ENCODE peak calls at places on chromosome 5, in nine cellular contexts. K is mesendoderm; W is AG09309; X is HFF-Myc; V is CD8-positive, alpha-beta T cell; F is tibial nerve; A is fibroblast of mammary gland; M is A549; C is GM23248. T is an unnamed sample.

GRCh38 chr5:71632168-71632567 is 45.0 kb downstream of the MCCC2 start:
- DNase-seq in K (no peak), W (no peak), X (no peak), V (no peak), F (no peak), A (no peak), M (no peak), C (no peak), T (no peak)

GRCh38 chr5:31996909-31997308 is 177.2 kb downstream of the GOLPH3 start:
- DNase-seq in K (no peak), W (no peak), X (no peak), V (no peak), F (no peak), A (no peak), M (no peak), C (no peak), T (no peak)

GRCh38 chr5:132526974-132527564 is 16.3 kb downstream of the IL5 start:
- DNase-seq in K (no peak), W (no peak), X (no peak), V (no peak), F (no peak), A (peak), M (no peak), C (peak), T (no peak)

GRCh38 chr5:124729687-124730359 is 16.6 kb downstream of the ZNF608 start:
- DNase-seq in K (no peak), W (no peak), X (no peak), V (no peak), F (no peak), A (no peak), M (no peak), C (peak), T (no peak)

GRCh38 chr5:150446583-150446982 is 3.0 kb downstream of the RPS14 start:
- DNase-seq in K (no peak), W (no peak), X (no peak), V (no peak), F (no peak), A (no peak), M (no peak), C (no peak), T (no peak)

GRCh38 chr5:16508730-16509531 is 43.3 kb upstream of the ZNF622 start:
- DNase-seq in K (peak), W (no peak), X (no peak), V (no peak), F (peak), A (peak), M (peak), C (peak), T (no peak)

GRCh38 chr5:146633273-146633672 is 117.3 kb upstream of the GPR151 start:
- DNase-seq in K (no peak), W (no peak), X (no peak), V (no peak), F (no peak), A (no peak), M (no peak), C (no peak), T (no peak)

GRCh38 chr5:151094054-151094858 is 13.4 kb upstream of the TNIP1 start:
- DNase-seq in K (no peak), W (no peak), X (no peak), V (no peak), F (no peak), A (no peak), M (peak), C (peak), T (peak)

GRCh38 chr5:14880688-14881087 is 9.1 kb upstream of the ANKH start:
- DNase-seq in K (no peak), W (no peak), X (no peak), V (no peak), F (no peak), A (peak), M (peak), C (peak), T (peak)

GRCh38 chr5:83093692-83094091 is 16.3 kb downstream of the XRCC4 start:
- DNase-seq in K (no peak), W (no peak), X (no peak), V (no peak), F (no peak), A (no peak), M (no peak), C (no peak), T (no peak)

GRCh38 chr5:83096660-83097334 is 19.4 kb downstream of the XRCC4 start:
- DNase-seq in K (no peak), W (no peak), X (no peak), V (no peak), F (no peak), A (peak), M (no peak), C (peak), T (no peak)

GRCh38 chr5:83097582-83098265 is 20.4 kb downstream of the XRCC4 start:
- DNase-seq in K (no peak), W (no peak), X (no peak), V (no peak), F (no peak), A (peak), M (no peak), C (peak), T (no peak)

GRCh38 chr5:83095163-83095972 is 18.0 kb downstream of the XRCC4 start:
- DNase-seq in K (no peak), W (no peak), X (no peak), V (no peak), F (no peak), A (no peak), M (no peak), C (no peak), T (no peak)

GRCh38 chr5:83095973-83096539 is 18.7 kb downstream of the XRCC4 start:
- DNase-seq in K (peak), W (no peak), X (peak), V (no peak), F (no peak), A (peak), M (peak), C (peak), T (peak)
- H3K4me3 ChIP-seq in K (no peak), W (no peak), X (no peak), V (no peak), F (no peak), A (no peak), M (no peak), C (no peak), T (no peak)

GRCh38 chr5:33433303-33434255 is 7.2 kb upstream of the TARS1 start:
- DNase-seq in K (no peak), W (peak), X (no peak), V (no peak), F (no peak), A (peak), M (no peak), C (peak), T (no peak)

GRCh38 chr5:33441241-33441844 is 578 bp downstream of the TARS1 start:
- DNase-seq in K (no peak), W (no peak), X (peak), V (no peak), F (peak), A (no peak), M (peak), C (peak), T (peak)

GRCh38 chr5:33440482-33441240 is at the start of gene TARS1:
- DNase-seq in K (peak), W (peak), X (peak), V (peak), F (peak), A (peak), M (peak), C (peak), T (peak)

GRCh38 chr5:33439905-33440481 is 772 bp upstream of the TARS1 start:
- DNase-seq in K (no peak), W (no peak), X (no peak), V (no peak), F (no peak), A (peak), M (no peak), C (peak), T (no peak)

GRCh38 chr5:33438996-33439395 is 1.8 kb upstream of the TARS1 start:
- DNase-seq in K (no peak), W (no peak), X (no peak), V (no peak), F (no peak), A (no peak), M (no peak), C (no peak), T (no peak)
- H3K4me3 ChIP-seq in K (no peak), W (no peak), X (peak), V (no peak), F (no peak), A (peak), M (peak), C (peak), T (peak)

DNA sequence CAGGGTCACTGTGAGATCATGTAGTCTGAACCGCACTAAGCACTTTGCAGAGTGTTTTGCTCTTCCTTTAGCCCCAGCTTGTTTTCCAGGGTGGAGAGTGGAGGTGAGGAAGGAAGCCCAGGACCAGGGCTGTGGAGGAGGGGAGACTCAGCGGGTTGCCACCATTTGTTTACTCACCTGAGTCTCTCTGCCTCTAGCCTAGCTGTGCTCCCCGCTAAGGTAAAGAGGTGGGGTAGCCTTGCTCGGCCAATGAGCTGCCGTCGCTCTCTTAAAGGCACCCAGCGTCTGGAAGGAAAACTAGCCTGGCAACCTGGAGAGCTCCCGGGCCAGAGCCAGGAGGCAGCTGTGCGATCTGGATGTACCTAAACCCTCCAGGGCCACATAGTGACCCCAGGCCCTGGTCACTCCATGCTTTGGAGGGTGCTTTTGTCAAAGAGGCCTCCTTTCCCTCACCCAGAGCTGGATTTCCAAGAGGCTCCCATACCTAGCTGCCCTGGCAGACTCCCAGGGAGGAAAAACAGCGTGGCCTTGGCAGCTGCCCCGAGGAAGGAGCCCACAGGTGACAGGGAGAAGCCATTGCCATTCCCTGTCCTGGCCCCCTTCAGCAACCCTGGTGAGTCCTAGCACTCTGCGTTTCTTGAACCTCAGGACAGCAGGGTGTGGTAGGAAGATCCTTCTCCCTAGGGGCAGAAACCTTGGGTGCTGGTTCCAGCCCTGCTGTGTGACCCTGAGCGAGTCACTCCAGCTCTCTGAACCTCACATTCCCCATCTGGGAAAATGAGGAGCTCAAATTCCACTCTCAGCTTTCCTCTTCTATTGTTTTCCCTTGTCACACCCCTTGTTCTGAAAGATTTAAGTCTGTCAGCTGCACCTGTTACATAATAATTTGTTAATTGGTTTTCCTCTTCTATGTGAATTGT is 42.4 kb upstream of the LARP1 start:
- DNase-seq in K (peak), W (no peak), X (no peak), V (no peak), F (no peak), A (no peak), M (no peak), C (no peak), T (no peak)
- H3K4me3 ChIP-seq in K (no peak), W (no peak), X (no peak), V (no peak), F (no peak), A (no peak), M (no peak), C (no peak), T (no peak)

GRCh38 chr5:140000332-140000731 is 42.8 kb downstream of the NRG2 start:
- DNase-seq in K (no peak), W (no peak), X (no peak), V (no peak), F (no peak), A (no peak), M (no peak), C (no peak), T (no peak)
- H3K4me3 ChIP-seq in K (no peak), W (no peak), X (no peak), V (no peak), F (no peak), A (no peak), M (no peak), C (no peak), T (no peak)

DNA sequence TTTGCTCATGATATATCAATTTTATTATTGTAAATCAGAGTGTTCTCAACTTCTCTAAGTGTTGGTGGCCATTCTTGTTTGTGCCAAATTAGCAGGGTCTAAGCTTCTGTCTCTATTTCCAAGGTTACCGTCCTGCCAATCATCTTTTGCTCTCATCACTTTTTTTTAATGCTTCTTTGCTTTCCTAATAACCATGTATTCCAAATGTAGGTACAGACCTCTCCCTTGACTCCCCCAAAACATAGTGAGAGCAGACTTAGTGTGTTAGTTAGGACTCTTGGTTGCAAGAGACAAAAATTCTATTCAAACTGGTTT is 17.9 kb upstream of the DCP2 start:
- DNase-seq in K (no peak), W (no peak), X (no peak), V (no peak), F (no peak), A (no peak), M (no peak), C (no peak), T (no peak)
- H3K4me3 ChIP-seq in K (no peak), W (no peak), X (no peak), V (no peak), F (no peak), A (no peak), M (peak), C (no peak), T (no peak)

DNA sequence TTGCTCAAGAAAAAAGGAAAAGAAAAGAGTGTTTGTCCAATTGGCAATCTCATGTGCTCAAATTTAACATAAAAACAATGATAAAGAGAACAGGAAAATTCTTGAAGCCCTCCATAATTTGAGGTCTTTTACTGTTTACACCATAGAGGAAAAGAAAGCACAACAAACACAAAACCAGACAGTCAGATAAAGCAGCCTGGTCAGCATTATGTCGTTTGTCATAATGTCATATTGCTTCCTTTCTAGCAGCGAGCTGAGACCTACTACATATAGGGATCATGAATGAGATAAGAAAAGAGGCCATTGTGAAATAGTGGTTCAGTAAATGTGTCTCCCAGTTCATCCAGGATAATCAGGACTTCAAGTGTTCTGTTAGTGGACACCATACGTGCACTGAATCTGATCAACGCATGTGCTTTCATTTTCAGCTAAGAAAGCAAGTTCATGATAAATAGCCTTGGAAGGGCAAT is 64.7 kb upstream of the SELENOP start:
- DNase-seq in K (no peak), W (no peak), X (no peak), V (no peak), F (no peak), A (no peak), M (no peak), C (no peak), T (no peak)
- H3K4me3 ChIP-seq in K (no peak), W (no peak), X (no peak), V (no peak), F (peak), A (no peak), M (no peak), C (no peak), T (no peak)